ENCODE peak calls at places on chromosomes 7 and 10, in four cellular contexts. One of them, this sample, is unnamed.

GRCh38 chr10:21077681-21078080 is 180.6 kb upstream of the NEBL start:
- DNase-seq in K562: no peak
- DNase-seq in HCT116: no peak
- DNase-seq in HepG2: no peak
- DNase-seq in this sample: no peak

GRCh38 chr7:30179016-30179436 is 44.2 kb downstream of the MTURN start:
- DNase-seq in K562: no peak
- DNase-seq in HCT116: no peak
- DNase-seq in HepG2: no peak
- DNase-seq in this sample: peak; percentile 61

GRCh38 chr7:102412548-102412947 is 16.4 kb downstream of the PRKRIP1 start:
- DNase-seq in K562: peak; percentile 75
- DNase-seq in HCT116: no peak
- DNase-seq in HepG2: no peak
- DNase-seq in this sample: no peak

GRCh38 chr7:19674266-19674960 is 34.4 kb downstream of the POLR1F start:
- DNase-seq in K562: no peak
- DNase-seq in HCT116: no peak
- DNase-seq in HepG2: no peak
- DNase-seq in this sample: no peak

GRCh38 chr10:26407406-26407969 is 30.7 kb upstream of the APBB1IP start:
- DNase-seq in K562: no peak
- DNase-seq in HCT116: no peak
- DNase-seq in HepG2: peak; percentile 29
- DNase-seq in this sample: no peak

GRCh38 chr7:2566890-2567662 is 8.3 kb downstream of the IQCE start:
- DNase-seq in K562: no peak
- DNase-seq in HCT116: no peak
- DNase-seq in HepG2: peak; percentile 56
- DNase-seq in this sample: peak; percentile 66

GRCh38 chr7:159318682-159319351 is 174.2 kb upstream of the VIPR2 start:
- DNase-seq in K562: no peak
- DNase-seq in HCT116: no peak
- DNase-seq in HepG2: no peak
- DNase-seq in this sample: no peak

GRCh38 chr10:118754132-118754555 is 626 bp downstream of the CACUL1 start:
- DNase-seq in K562: peak; percentile 32
- DNase-seq in HCT116: no peak
- DNase-seq in HepG2: peak; percentile 35
- DNase-seq in this sample: no peak

GRCh38 chr10:84227810-84228209 is 2.5 kb upstream of the LRIT2 start:
- DNase-seq in K562: no peak
- DNase-seq in HCT116: no peak
- DNase-seq in HepG2: no peak
- DNase-seq in this sample: no peak

GRCh38 chr10:23158370-23158769 is 33.7 kb upstream of the PTF1A start:
- DNase-seq in K562: peak; percentile 85
- DNase-seq in HCT116: peak; percentile 47
- DNase-seq in HepG2: peak; percentile 55
- DNase-seq in this sample: no peak

GRCh38 chr10:52258791-52259427 is 55.2 kb upstream of the DKK1 start:
- DNase-seq in K562: no peak
- DNase-seq in HCT116: no peak
- DNase-seq in HepG2: no peak
- DNase-seq in this sample: no peak

GRCh38 chr10:17009228-17009700 is 120.3 kb downstream of the CUBN start:
- DNase-seq in K562: no peak
- DNase-seq in HCT116: no peak
- DNase-seq in HepG2: no peak
- DNase-seq in this sample: no peak

GRCh38 chr10:12539350-12540164 is 190.2 kb downstream of the CAMK1D start:
- DNase-seq in K562: no peak
- DNase-seq in HCT116: no peak
- DNase-seq in HepG2: no peak
- DNase-seq in this sample: no peak

GRCh38 chr7:39721919-39722597 is 98.7 kb downstream of the RALA start:
- DNase-seq in K562: peak; percentile 64
- DNase-seq in HCT116: no peak
- DNase-seq in HepG2: no peak
- DNase-seq in this sample: no peak

GRCh38 chr10:23694446-23694920 is 255.6 kb downstream of the OTUD1 start:
- DNase-seq in K562: no peak
- DNase-seq in HCT116: no peak
- DNase-seq in HepG2: no peak
- DNase-seq in this sample: no peak

GRCh38 chr7:149880871-149881301 is 7.1 kb downstream of the ATP6V0E2 start:
- DNase-seq in K562: no peak
- DNase-seq in HCT116: no peak
- DNase-seq in HepG2: no peak
- DNase-seq in this sample: no peak

GRCh38 chr10:132684164-132684891 is 101.6 kb downstream of the NKX6-2 start:
- DNase-seq in K562: no peak
- DNase-seq in HCT116: no peak
- DNase-seq in HepG2: no peak
- DNase-seq in this sample: peak; percentile 30

GRCh38 chr10:124142960-124143359 is 49.6 kb upstream of the CHST15 start:
- DNase-seq in K562: no peak
- DNase-seq in HCT116: no peak
- DNase-seq in HepG2: no peak
- DNase-seq in this sample: no peak

GRCh38 chr10:106925187-106925586 is 239.3 kb downstream of the SORCS1 start:
- DNase-seq in K562: no peak
- DNase-seq in HCT116: no peak
- DNase-seq in HepG2: no peak
- DNase-seq in this sample: no peak

GRCh38 chr7:135514856-135515255 is 5.0 kb upstream of the CNOT4 start:
- DNase-seq in K562: no peak
- DNase-seq in HCT116: no peak
- DNase-seq in HepG2: no peak
- DNase-seq in this sample: no peak

GRCh38 chr7:21128418-21128817 is 299.5 kb upstream of the SP4 start:
- DNase-seq in K562: no peak
- DNase-seq in HCT116: no peak
- DNase-seq in HepG2: no peak
- DNase-seq in this sample: no peak

GRCh38 chr10:22054946-22055345 is 51.4 kb upstream of the DNAJC1 start:
- DNase-seq in K562: no peak
- DNase-seq in HCT116: no peak
- DNase-seq in HepG2: no peak
- DNase-seq in this sample: no peak

GRCh38 chr10:29394321-29394932 is 105.6 kb downstream of the LYZL1 start:
- DNase-seq in K562: no peak
- DNase-seq in HCT116: no peak
- DNase-seq in HepG2: no peak
- DNase-seq in this sample: no peak

GRCh38 chr10:107022600-107023354 is 141.7 kb downstream of the SORCS1 start:
- DNase-seq in K562: peak; percentile 61
- DNase-seq in HCT116: no peak
- DNase-seq in HepG2: no peak
- DNase-seq in this sample: no peak

GRCh38 chr7:44959433-44959951 is 19.3 kb downstream of the MYO1G start:
- DNase-seq in K562: peak; percentile 57
- DNase-seq in HCT116: no peak
- DNase-seq in HepG2: no peak
- DNase-seq in this sample: no peak

GRCh38 chr10:3452234-3452633 is 279.7 kb upstream of the PITRM1 start:
- DNase-seq in K562: no peak
- DNase-seq in HCT116: no peak
- DNase-seq in HepG2: no peak
- DNase-seq in this sample: no peak

GRCh38 chr10:124146491-124146890 is 53.1 kb upstream of the CHST15 start:
- DNase-seq in K562: no peak
- DNase-seq in HCT116: no peak
- DNase-seq in HepG2: no peak
- DNase-seq in this sample: no peak

GRCh38 chr10:69620625-69621024 is 9.4 kb upstream of the FAM241B start:
- DNase-seq in K562: no peak
- DNase-seq in HCT116: no peak
- DNase-seq in HepG2: no peak
- DNase-seq in this sample: no peak

GRCh38 chr7:30931161-30931926 is 19.7 kb downstream of the AQP1 start:
- DNase-seq in K562: peak; percentile 5
- DNase-seq in HCT116: no peak
- DNase-seq in HepG2: no peak
- DNase-seq in this sample: no peak

GRCh38 chr10:87612107-87612506 is 47.6 kb upstream of the PAPSS2 start:
- DNase-seq in K562: no peak
- DNase-seq in HCT116: no peak
- DNase-seq in HepG2: no peak
- DNase-seq in this sample: no peak

GRCh38 chr10:87603769-87604168 is 55.9 kb upstream of the PAPSS2 start:
- DNase-seq in K562: no peak
- DNase-seq in HCT116: no peak
- DNase-seq in HepG2: no peak
- DNase-seq in this sample: no peak

GRCh38 chr10:87605656-87606308 is 53.9 kb upstream of the PAPSS2 start:
- DNase-seq in K562: no peak
- DNase-seq in HCT116: no peak
- DNase-seq in HepG2: no peak
- DNase-seq in this sample: no peak

GRCh38 chr10:87613766-87614165 is 45.9 kb upstream of the PAPSS2 start:
- DNase-seq in K562: no peak
- DNase-seq in HCT116: no peak
- DNase-seq in HepG2: no peak
- DNase-seq in this sample: no peak

DNA sequence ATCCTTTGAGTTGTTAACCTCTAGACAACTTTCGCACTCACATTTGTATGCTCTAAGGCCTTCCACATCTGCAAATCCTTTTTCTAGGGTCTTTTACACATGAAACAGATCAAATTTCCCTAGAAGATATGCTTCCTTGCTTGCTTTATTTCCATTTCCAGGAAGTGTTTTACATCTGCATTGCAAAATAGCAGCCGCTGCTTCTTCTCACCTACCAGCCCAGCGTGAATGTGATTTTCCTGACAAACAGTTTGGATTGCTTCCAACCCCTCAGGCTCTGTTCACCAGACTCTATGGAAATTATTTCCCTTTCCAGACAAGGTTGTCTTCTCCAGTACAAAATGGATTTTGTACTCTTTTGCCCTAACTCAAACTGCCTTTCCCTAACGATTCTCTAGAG is 50.9 kb upstream of the PAPSS2 start:
- DNase-seq in K562: no peak
- DNase-seq in HCT116: no peak
- DNase-seq in HepG2: no peak
- DNase-seq in this sample: no peak
- TF ChIP-seq ZNF274 in K562: no peak
- TF ChIP-seq ZNF274 in HCT116: no peak
- TF ChIP-seq ZNF274 in HepG2: no peak
- TF ChIP-seq ZNF274 in this sample: no peak

DNA sequence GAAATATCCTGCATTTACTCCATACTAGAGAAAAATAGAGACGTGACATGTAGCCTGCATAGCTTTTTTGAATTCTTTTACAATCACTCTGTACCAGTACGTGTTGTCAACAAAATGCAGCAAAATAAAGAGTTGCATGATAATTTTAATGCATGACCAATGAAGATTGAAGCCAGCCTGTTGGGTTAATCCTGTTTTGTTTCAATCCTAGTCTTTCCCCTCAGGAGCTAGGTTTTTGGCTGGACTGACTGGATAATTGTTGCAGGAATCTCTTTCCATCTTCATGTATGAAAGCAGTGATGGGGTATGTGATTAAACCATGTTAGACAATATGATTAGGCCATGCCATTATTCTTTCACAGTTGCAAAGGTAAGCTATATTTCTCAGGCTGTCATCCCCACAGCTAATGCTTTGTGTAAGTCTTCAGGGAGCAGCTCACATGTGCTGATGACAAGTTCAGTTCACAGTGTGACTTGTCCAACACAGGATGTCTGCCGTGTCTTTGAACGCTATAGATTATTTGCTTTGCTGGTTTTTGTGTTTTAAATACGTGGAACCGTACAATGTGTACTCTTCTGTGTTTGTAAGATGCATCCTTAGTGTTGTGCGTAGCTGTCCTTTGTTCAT is 24.4 kb downstream of the PAPSS2 start:
- DNase-seq in K562: no peak
- DNase-seq in HCT116: no peak
- DNase-seq in HepG2: no peak
- DNase-seq in this sample: no peak
- TF ChIP-seq REST in K562: no peak
- TF ChIP-seq REST in HCT116: no peak
- TF ChIP-seq REST in HepG2: no peak
- TF ChIP-seq REST in this sample: no peak

GRCh38 chr10:45308707-45309106 is 6.7 kb downstream of the OR13A1 start:
- DNase-seq in K562: no peak
- DNase-seq in HCT116: peak; percentile 2
- DNase-seq in HepG2: no peak
- DNase-seq in this sample: peak; percentile 16
- TF ChIP-seq ZNF274 in K562: no peak
- TF ChIP-seq ZNF274 in HCT116: no peak
- TF ChIP-seq ZNF274 in HepG2: no peak
- TF ChIP-seq ZNF274 in this sample: no peak

GRCh38 chr10:102853944-102854694 is at the start of gene BORCS7:
- DNase-seq in K562: peak; percentile 74
- DNase-seq in HCT116: peak; percentile 99
- DNase-seq in HepG2: peak; percentile 97
- DNase-seq in this sample: peak; percentile 91
- TF ChIP-seq REST in K562: no peak
- TF ChIP-seq REST in HCT116: no peak
- TF ChIP-seq REST in HepG2: peak; percentile 51
- TF ChIP-seq REST in this sample: no peak

GRCh38 chr10:93294004-93294403 is 188.1 kb downstream of the MYOF start:
- DNase-seq in K562: no peak
- DNase-seq in HCT116: no peak
- DNase-seq in HepG2: no peak
- DNase-seq in this sample: no peak

GRCh38 chr10:93287775-93288174 is 194.4 kb downstream of the MYOF start:
- DNase-seq in K562: no peak
- DNase-seq in HCT116: no peak
- DNase-seq in HepG2: no peak
- DNase-seq in this sample: no peak

GRCh38 chr10:93290661-93291354 is 191.3 kb downstream of the MYOF start:
- DNase-seq in K562: no peak
- DNase-seq in HCT116: no peak
- DNase-seq in HepG2: no peak
- DNase-seq in this sample: no peak

GRCh38 chr10:93288679-93289634 is 193.2 kb downstream of the MYOF start:
- DNase-seq in K562: peak; percentile 72
- DNase-seq in HCT116: peak; percentile 78
- DNase-seq in HepG2: peak; percentile 74
- DNase-seq in this sample: no peak
- TF ChIP-seq ZNF274 in K562: no peak
- TF ChIP-seq ZNF274 in HCT116: no peak
- TF ChIP-seq ZNF274 in HepG2: no peak
- TF ChIP-seq ZNF274 in this sample: no peak

This sample was measured in GM12878.